ENCODE peak calls at places on chromosomes 11 and 22, in four cellular contexts. S is SK-N-SH, Y is IMR-90, H is PC-3. R is an unnamed sample.
A peak's percentile ranks its signal among the peaks of the same experiment; 100 is the strongest.

GRCh38 chr11:130431337-130431773 is 2.9 kb upstream of the ADAMTS8 start:
- DNase-seq in S (peak; percentile 80), Y (peak; percentile 76), H (peak; percentile 95), R (peak; percentile 73)

GRCh38 chr11:75326439-75326810 is 25.0 kb downstream of the ARRB1 start:
- DNase-seq in S (no peak), Y (no peak), H (no peak), R (no peak)

GRCh38 chr22:45885941-45886395 is 91.0 kb downstream of the WNT7B start:
- DNase-seq in S (peak; percentile 73), Y (no peak), H (no peak), R (no peak)

GRCh38 chr22:47327241-47327640 is 564.8 kb downstream of the TBC1D22A start:
- DNase-seq in S (no peak), Y (no peak), H (no peak), R (no peak)

GRCh38 chr11:415640-416041 is 842 bp upstream of the SIGIRR start:
- DNase-seq in S (no peak), Y (no peak), H (no peak), R (no peak)

GRCh38 chr11:44568706-44569473 is 3.4 kb downstream of the CD82 start:
- DNase-seq in S (peak; percentile 38), Y (peak; percentile 98), H (peak; percentile 81), R (no peak)

GRCh38 chr11:115473167-115473566 is 31.0 kb downstream of the CADM1 start:
- DNase-seq in S (no peak), Y (no peak), H (no peak), R (no peak)

GRCh38 chr22:31313366-31314147 is 21.3 kb upstream of the PIK3IP1 start:
- DNase-seq in S (peak; percentile 72), Y (peak; percentile 61), H (peak; percentile 83), R (peak; percentile 82)

GRCh38 chr22:39309881-39310714 is 9.3 kb downstream of the RPL3 start:
- DNase-seq in S (no peak), Y (peak; percentile 58), H (peak; percentile 36), R (no peak)

GRCh38 chr11:2576536-2576935 is 123.3 kb downstream of the KCNQ1OT1 start:
- DNase-seq in S (no peak), Y (no peak), H (no peak), R (no peak)

GRCh38 chr11:78622666-78623065 is 48.0 kb upstream of the NARS2 start:
- DNase-seq in S (no peak), Y (no peak), H (peak; percentile 45), R (no peak)

GRCh38 chr22:32644252-32645100 is 157.0 kb upstream of the TIMP3 start:
- DNase-seq in S (no peak), Y (peak; percentile 59), H (no peak), R (no peak)

GRCh38 chr22:19896665-19897355 is 42.1 kb upstream of the GNB1L start:
- DNase-seq in S (peak; percentile 81), Y (no peak), H (no peak), R (no peak)

GRCh38 chr11:61954106-61955030 is 4.2 kb downstream of the BEST1 start:
- DNase-seq in S (no peak), Y (no peak), H (no peak), R (no peak)

GRCh38 chr11:3808846-3809623 is 675 bp downstream of the PGAP2 start:
- DNase-seq in S (peak; percentile 68), Y (peak; percentile 41), H (peak; percentile 80), R (peak; percentile 86)

GRCh38 chr22:21790359-21790758 is 54.8 kb upstream of the YPEL1 start:
- DNase-seq in S (no peak), Y (no peak), H (no peak), R (no peak)

GRCh38 chr11:77813256-77813655 is 7.3 kb downstream of the RSF1 start:
- DNase-seq in S (no peak), Y (peak; percentile 65), H (no peak), R (no peak)

GRCh38 chr22:46622081-46622521 is 1.9 kb downstream of the GRAMD4 start:
- DNase-seq in S (peak; percentile 89), Y (no peak), H (no peak), R (no peak)

GRCh38 chr22:40345271-40345670 is 1.0 kb upstream of the ADSL start:
- DNase-seq in S (no peak), Y (peak; percentile 41), H (peak; percentile 54), R (peak; percentile 59)

GRCh38 chr11:1573847-1574255 is 1.8 kb upstream of the DUSP8 start:
- DNase-seq in S (peak; percentile 62), Y (no peak), H (peak; percentile 53), R (no peak)

GRCh38 chr11:24872912-24873311 is 376.1 kb downstream of the LUZP2 start:
- DNase-seq in S (peak; percentile 25), Y (no peak), H (no peak), R (no peak)

GRCh38 chr11:62500066-62501035 is 46.3 kb downstream of the AHNAK start:
- DNase-seq in S (no peak), Y (no peak), H (peak; percentile 76), R (no peak)

GRCh38 chr11:109000531-109000930 is 335.7 kb downstream of the DDX10 start:
- DNase-seq in S (no peak), Y (no peak), H (peak; percentile 62), R (no peak)

GRCh38 chr22:29520851-29521250 is 32.7 kb downstream of the THOC5 start:
- DNase-seq in S (no peak), Y (peak; percentile 91), H (peak; percentile 10), R (no peak)

GRCh38 chr11:21110378-21110777 is 441.0 kb downstream of the NELL1 start:
- DNase-seq in S (no peak), Y (no peak), H (no peak), R (no peak)

GRCh38 chr11:73239571-73240189 is 21.6 kb downstream of the P2RY2 start:
- DNase-seq in S (no peak), Y (no peak), H (no peak), R (no peak)
- H2AFZ ChIP-seq in S (no peak overlapping the region), Y (peak overlapping the region; percentile 78), H (no peak overlapping the region), R (no peak overlapping the region)

DNA sequence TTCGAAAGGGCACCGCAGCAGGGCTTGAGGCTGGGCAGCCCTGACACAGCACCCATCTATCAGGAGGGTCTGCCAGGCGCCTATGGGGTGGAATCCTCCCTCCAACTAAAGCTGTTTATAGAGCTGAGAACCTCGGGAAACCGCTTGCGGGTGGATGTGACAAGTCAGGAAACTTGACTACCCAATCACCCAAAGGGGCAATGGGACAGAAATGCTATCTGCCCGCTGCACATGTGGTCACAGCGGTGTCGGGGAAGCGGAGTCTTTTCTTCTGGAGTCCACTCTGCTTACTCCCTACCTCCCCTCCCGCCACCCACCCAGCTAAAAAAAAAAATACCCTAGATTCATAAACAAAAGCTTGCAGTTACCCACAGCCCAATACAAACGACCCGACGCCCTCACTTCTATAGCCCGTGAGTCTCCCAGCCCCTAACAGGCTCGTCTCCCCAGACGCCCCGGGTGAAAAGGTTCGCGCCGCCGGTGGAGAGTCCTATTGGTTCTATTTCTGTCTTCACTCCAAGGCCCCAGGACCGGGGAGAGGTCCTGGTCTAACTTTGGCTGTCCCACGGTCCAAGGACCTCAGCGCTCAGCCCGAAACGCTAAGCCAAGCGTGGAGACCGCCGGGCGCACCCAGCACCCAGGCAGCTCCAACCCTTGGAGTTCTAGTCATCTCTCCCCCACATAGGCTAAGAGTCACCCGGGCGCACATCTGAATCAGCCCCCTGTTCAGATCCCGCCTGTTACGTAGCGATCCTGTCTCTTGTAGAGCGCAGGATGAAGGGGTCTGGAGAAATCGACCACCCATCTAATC is 1.4 kb downstream of the TRPC6 start:
- DNase-seq in S (peak; percentile 19), Y (peak; percentile 31), H (no peak), R (no peak)
- H3K4me2 ChIP-seq in S (no peak overlapping the region), Y (peak overlapping the region; percentile 94), H (no peak overlapping the region), R (no peak overlapping the region)

DNA sequence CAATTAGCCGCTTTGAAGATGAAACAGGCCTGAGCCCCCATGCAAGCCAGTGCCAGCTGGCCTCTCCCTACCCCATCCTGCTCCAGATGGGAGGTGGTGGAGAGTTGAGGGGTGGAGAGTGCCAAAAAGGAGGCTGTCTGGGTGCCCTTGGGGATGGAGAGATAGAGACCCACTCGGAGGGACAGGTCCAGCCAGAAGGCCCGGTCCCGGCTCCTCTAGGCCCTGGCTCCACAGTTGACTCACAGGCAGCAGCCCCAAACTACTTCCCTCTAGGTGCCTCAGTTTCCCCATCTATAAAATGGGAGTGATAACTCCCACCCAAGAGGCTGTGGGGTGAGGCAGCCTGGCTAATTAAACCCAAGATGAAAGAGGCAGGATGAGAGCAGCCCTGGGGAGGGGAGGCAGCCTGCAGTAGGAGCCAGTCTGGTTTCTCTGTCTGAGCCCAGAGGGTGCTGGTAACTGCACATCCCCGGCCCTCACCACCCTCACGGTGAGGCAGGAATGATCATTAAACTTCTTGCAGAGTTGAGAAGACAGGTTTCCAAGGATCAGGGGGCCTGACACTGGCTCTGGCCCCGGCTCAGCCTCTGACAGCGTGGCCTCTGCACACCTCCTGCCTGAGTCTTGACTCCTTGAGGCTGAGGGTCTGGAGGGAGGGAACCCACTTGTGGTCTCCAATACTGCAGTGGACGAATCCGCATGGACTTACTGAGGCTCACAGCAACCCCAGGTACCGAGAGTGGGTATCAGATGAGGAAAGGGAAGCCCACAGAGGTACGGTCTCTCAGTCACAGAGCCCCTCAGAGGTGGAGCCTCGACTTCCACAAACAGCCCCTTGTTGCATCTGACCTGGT is 1.4 kb upstream of the AP5B1 start:
- DNase-seq in S (peak; percentile 43), Y (no peak), H (no peak), R (no peak)
- H2AFZ ChIP-seq in S (no peak overlapping the region), Y (no peak overlapping the region), H (no peak overlapping the region), R (no peak overlapping the region)

GRCh38 chr11:125946712-125947418 is 1.0 kb downstream of the VSIG10L2 start:
- DNase-seq in S (no peak), Y (no peak), H (no peak), R (no peak)

GRCh38 chr11:125950178-125950490 is 4.3 kb downstream of the VSIG10L2 start:
- DNase-seq in S (no peak), Y (no peak), H (no peak), R (no peak)

GRCh38 chr11:125947419-125948277 is 1.8 kb downstream of the VSIG10L2 start:
- DNase-seq in S (no peak), Y (no peak), H (no peak), R (no peak)

GRCh38 chr11:125949271-125950177 is 3.7 kb downstream of the VSIG10L2 start:
- DNase-seq in S (no peak), Y (no peak), H (no peak), R (no peak)

GRCh38 chr11:125948278-125949051 is 2.6 kb downstream of the VSIG10L2 start:
- DNase-seq in S (no peak), Y (no peak), H (no peak), R (no peak)
- H3K4me2 ChIP-seq in S (no peak overlapping the region), Y (no peak overlapping the region), H (no peak overlapping the region), R (no peak overlapping the region)

GRCh38 chr11:105799263-105799662 is 189.4 kb downstream of the GRIA4 start:
- DNase-seq in S (no peak), Y (no peak), H (no peak), R (no peak)
- H2AFZ ChIP-seq in S (no peak overlapping the region), Y (no peak overlapping the region), H (no peak overlapping the region), R (no peak overlapping the region)

R was measured in Karpas-422.